ENCODE peak calls at places on chromosomes 3 and 15, in seven cellular contexts. Q, X, U, S, L, G and R are unnamed samples.

GRCh38 chr15:40702077-40702476 is 7.1 kb downstream of the RAD51 start:
- DNase-seq in Q (peak), S (no peak), L (no peak), G (no peak), X (no peak), U (peak), R (peak)

GRCh38 chr3:17841190-17841828 is 98.9 kb upstream of the TBC1D5 start:
- DNase-seq in X (peak), G (peak), S (peak), L (peak), U (peak), Q (peak), R (peak)

GRCh38 chr3:101574388-101575156 is 592 bp downstream of the PCNP start:
- DNase-seq in Q (peak), S (peak), X (peak), L (peak), G (peak), U (peak), R (peak)

GRCh38 chr3:50604628-50605588 is 6.7 kb downstream of the CISH start:
- DNase-seq in S (no peak), X (no peak), L (no peak), Q (no peak), U (no peak), G (no peak), R (no peak)

GRCh38 chr3:144586382-144586781 is 614.8 kb downstream of the DIPK2A start:
- DNase-seq in Q (peak), X (no peak), L (no peak), G (no peak), S (no peak), U (no peak), R (peak)

GRCh38 chr3:81886081-81886480 is 124.6 kb upstream of the GBE1 start:
- DNase-seq in X (no peak), S (no peak), G (no peak), L (no peak), Q (no peak), U (no peak), R (no peak)

GRCh38 chr15:85527907-85528306 is 147.5 kb downstream of the AKAP13 start:
- DNase-seq in Q (peak), U (peak), X (no peak), L (no peak), G (peak), S (no peak), R (peak)

GRCh38 chr3:10867384-10867783 is 51.4 kb downstream of the SLC6A11 start:
- DNase-seq in Q (no peak), G (no peak), X (peak), U (peak), L (peak), S (peak), R (no peak)

GRCh38 chr3:62335196-62335595 is 38.2 kb downstream of the FEZF2 start:
- DNase-seq in L (no peak), G (no peak), Q (no peak), S (no peak), U (no peak), X (no peak), R (no peak)

GRCh38 chr3:56904526-56905245 is 102.9 kb upstream of the ARHGEF3 start:
- DNase-seq in X (no peak), G (no peak), S (no peak), U (no peak), Q (no peak), L (no peak), R (no peak)

GRCh38 chr15:74306801-74307217 is 60.6 kb downstream of the CYP11A1 start:
- DNase-seq in S (no peak), L (peak), U (peak), G (no peak), Q (no peak), X (no peak), R (no peak)

GRCh38 chr3:53225181-53225580 is 30.6 kb downstream of the TKT start:
- DNase-seq in L (no peak), X (no peak), Q (no peak), U (no peak), S (no peak), G (no peak), R (no peak)

GRCh38 chr3:108251844-108252243 is 29.6 kb upstream of the IFT57 start:
- DNase-seq in G (no peak), X (no peak), Q (no peak), S (no peak), U (no peak), L (no peak), R (no peak)

GRCh38 chr15:39273805-39274411 is 307.0 kb upstream of the THBS1 start:
- DNase-seq in S (no peak), Q (peak), L (no peak), X (no peak), U (no peak), G (no peak), R (no peak)

GRCh38 chr15:37229855-37230254 is 129.5 kb upstream of the MEIS2 start:
- DNase-seq in Q (no peak), U (no peak), G (no peak), X (no peak), L (no peak), S (no peak), R (no peak)

GRCh38 chr3:38099518-38099917 is 37.4 kb downstream of the ACAA1 start:
- DNase-seq in X (peak), G (no peak), S (no peak), U (peak), Q (no peak), L (peak), R (no peak)

GRCh38 chr3:159260049-159260662 is 458.3 kb downstream of the MFSD1 start:
- DNase-seq in Q (peak), L (peak), S (no peak), X (peak), G (peak), U (peak), R (peak)

GRCh38 chr3:94365006-94365405 is 302.1 kb downstream of the NSUN3 start:
- DNase-seq in U (no peak), Q (no peak), G (no peak), S (no peak), L (no peak), X (no peak), R (no peak)

GRCh38 chr3:52021869-52022268 is 26.2 kb upstream of the RPL29 start:
- DNase-seq in Q (no peak), S (no peak), L (no peak), G (no peak), U (no peak), X (no peak), R (peak)

GRCh38 chr15:43118276-43118675 is 12.4 kb upstream of the UBR1 start:
- DNase-seq in U (no peak), X (no peak), S (no peak), G (no peak), Q (no peak), L (no peak), R (no peak)

GRCh38 chr3:111299070-111299672 is 227.6 kb downstream of the NECTIN3 start:
- DNase-seq in X (no peak), L (no peak), U (peak), S (no peak), G (no peak), Q (peak), R (no peak)

GRCh38 chr3:11212301-11212613 is 58.0 kb downstream of the HRH1 start:
- DNase-seq in X (no peak), S (no peak), L (no peak), U (no peak), G (peak), Q (peak), R (peak)

GRCh38 chr3:134933997-134934396 is 138.9 kb downstream of the EPHB1 start:
- DNase-seq in G (no peak), X (no peak), S (no peak), U (no peak), L (no peak), Q (no peak), R (no peak)

GRCh38 chr15:67080118-67080899 is 14.9 kb downstream of the SMAD3 start:
- DNase-seq in S (no peak), G (peak), L (no peak), Q (peak), U (no peak), X (no peak), R (peak)

GRCh38 chr15:29844290-29844903 is 22.1 kb upstream of the TJP1 start:
- DNase-seq in U (no peak), S (no peak), G (no peak), L (no peak), Q (peak), X (no peak), R (peak)

GRCh38 chr15:35557544-35557943 is 11.6 kb upstream of the DPH6 start:
- DNase-seq in G (peak), X (no peak), Q (peak), S (no peak), L (no peak), U (peak), R (peak)

GRCh38 chr3:73365756-73366397 is 258.9 kb downstream of the PDZRN3 start:
- DNase-seq in S (no peak), Q (peak), U (no peak), L (no peak), X (no peak), G (no peak), R (no peak)

GRCh38 chr15:98000249-98001203 is 40.0 kb downstream of the ARRDC4 start:
- DNase-seq in X (no peak), Q (no peak), U (no peak), S (no peak), L (no peak), G (peak), R (no peak)

DNA sequence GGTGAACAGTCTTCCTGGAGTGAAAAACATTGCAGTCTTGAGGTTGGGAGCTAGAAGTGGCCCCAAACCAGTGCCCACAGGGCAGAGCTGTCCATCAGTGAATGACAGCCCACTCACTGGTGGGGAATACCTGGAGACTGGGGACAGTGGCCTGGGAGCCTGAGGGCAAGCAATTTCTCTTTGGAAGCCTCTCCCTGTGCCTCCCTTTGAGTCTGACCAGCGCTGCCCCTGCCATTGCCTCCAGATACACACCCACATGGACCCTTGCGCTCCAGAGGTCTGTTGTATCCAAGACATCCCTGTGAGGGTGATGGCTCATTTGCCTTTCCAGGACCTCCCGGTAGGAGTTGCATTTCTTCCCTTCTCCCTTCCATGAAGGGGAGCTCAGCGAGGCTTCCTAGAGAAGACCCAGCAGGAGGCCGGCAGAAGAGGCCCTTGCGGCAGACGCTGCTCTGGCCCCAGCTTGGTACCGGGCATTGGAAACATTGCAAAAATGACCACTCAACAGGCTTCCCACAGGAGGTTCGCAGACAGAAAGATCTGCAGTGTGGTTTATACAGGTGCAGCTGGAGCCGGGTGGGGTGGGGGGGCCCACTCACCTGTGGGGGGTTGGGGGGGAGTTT is 38.5 kb downstream of the KLF13 start:
- DNase-seq in S (no peak), U (no peak), Q (no peak), X (no peak), L (no peak), G (no peak), R (no peak)
- H3K9ac ChIP-seq in S (no peak), U (no peak), Q (no peak), X (no peak), L (no peak), G (no peak), R (peak)

GRCh38 chr3:45796902-45797637 is 734 bp upstream of the SLC6A20 start:
- DNase-seq in S (no peak), X (no peak), L (no peak), G (no peak), U (no peak), Q (no peak), R (no peak)

GRCh38 chr3:45795509-45795881 is 841 bp downstream of the SLC6A20 start:
- DNase-seq in Q (peak), U (peak), X (no peak), S (peak), L (no peak), G (no peak), R (peak)

GRCh38 chr3:45794177-45794560 is 2.2 kb downstream of the SLC6A20 start:
- DNase-seq in U (no peak), X (no peak), L (no peak), G (no peak), Q (no peak), S (no peak), R (no peak)

GRCh38 chr3:45798034-45798433 is 1.7 kb upstream of the SLC6A20 start:
- DNase-seq in X (no peak), S (no peak), Q (no peak), G (no peak), U (no peak), L (no peak), R (no peak)

DNA sequence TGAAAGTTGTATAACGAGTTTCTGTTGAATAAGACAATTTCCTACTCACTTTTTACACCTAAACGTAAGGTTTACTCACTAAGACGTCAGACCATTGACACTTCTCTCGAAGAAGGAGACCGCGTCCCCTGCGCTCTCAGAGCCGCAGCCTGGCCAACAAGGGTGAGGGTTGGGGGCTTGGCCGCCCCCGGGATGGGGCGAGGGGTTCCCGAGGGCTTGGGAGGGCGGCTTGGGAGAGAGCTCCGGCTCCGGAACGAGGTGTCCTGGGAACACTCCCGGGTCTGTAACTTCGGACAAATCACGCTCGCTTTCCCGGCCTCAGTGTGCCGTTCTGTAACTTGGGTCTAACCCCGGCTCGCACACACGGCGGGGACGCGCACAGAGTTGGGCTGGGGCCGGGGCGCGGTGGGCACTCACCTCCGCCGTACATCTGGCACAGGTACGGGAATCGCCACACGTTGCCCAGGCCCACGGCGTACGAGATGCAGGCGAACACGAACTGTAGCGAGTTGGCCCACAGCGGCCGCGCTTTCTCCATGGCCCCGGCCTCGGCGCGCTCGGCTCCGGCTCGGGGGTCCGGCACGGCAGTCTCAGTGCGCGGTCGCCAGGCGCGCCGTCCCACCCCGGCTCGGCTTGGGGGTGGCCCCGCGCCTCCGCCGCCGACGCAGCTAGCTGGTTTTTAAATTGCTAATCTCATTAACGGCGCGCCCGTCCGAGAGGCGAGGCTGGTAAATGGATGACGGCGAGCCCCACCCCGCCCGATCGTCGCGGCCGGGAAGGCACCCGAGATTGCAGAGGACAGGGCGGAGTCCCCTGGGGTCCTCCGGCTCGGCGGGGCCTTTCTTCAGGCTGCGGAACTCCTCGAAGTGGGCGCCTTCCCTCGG is at the start of gene SLC6A20:
- DNase-seq in X (peak), Q (no peak), U (peak), G (no peak), S (peak), L (peak), R (no peak)
- H2BK120ac ChIP-seq in X (no peak), Q (no peak), U (no peak), G (no peak), S (no peak), L (no peak), R (peak)

GRCh38 chr3:86147119-86147518 is 843.8 kb downstream of the VGLL3 start:
- DNase-seq in Q (no peak), X (no peak), S (no peak), U (peak), L (peak), G (no peak), R (no peak)
- H4K8ac ChIP-seq in Q (no peak), X (no peak), S (no peak), U (no peak), L (no peak), G (no peak), R (no peak)

GRCh38 chr3:8456118-8456811 is 45.4 kb upstream of the LMCD1 start:
- DNase-seq in Q (peak), U (no peak), G (peak), S (no peak), L (no peak), X (no peak), R (no peak)
- H3K9ac ChIP-seq in Q (no peak), U (no peak), G (no peak), S (no peak), L (no peak), X (no peak), R (no peak)

GRCh38 chr15:54836052-54836795 is 360.5 kb downstream of the RSL24D1 start:
- DNase-seq in X (no peak), G (no peak), Q (no peak), U (no peak), L (no peak), S (no peak), R (no peak)
- H2BK120ac ChIP-seq in X (no peak), G (no peak), Q (no peak), U (no peak), L (no peak), S (no peak), R (no peak)